ENCODE peak calls at places on chromosomes 1 and 21, in five cellular contexts. One of them, this sample, is unnamed. For H3K9me3, the result is how much of the 10 kb centered on the place peaks cover.

GRCh38 chr1:40923511-40924020 is 55.9 kb upstream of the CTPS1 start:
- DNase-seq in stomach: no peak
- DNase-seq in H9: no peak
- DNase-seq in esophagus squamous epithelium: no peak
- DNase-seq in ascending aorta: no peak
- DNase-seq in this sample: no peak

GRCh38 chr1:50742523-50742922 is 217.5 kb downstream of the FAF1 start:
- DNase-seq in ascending aorta: no peak
- DNase-seq in H9: no peak
- DNase-seq in stomach: no peak
- DNase-seq in esophagus squamous epithelium: no peak
- DNase-seq in this sample: no peak

GRCh38 chr1:28161770-28162550 is 14.5 kb downstream of the PTAFR start:
- DNase-seq in stomach: no peak
- DNase-seq in H9: no peak
- DNase-seq in ascending aorta: no peak
- DNase-seq in esophagus squamous epithelium: no peak
- DNase-seq in this sample: no peak

GRCh38 chr1:159239551-159240220 is 35.0 kb downstream of the ACKR1 start:
- DNase-seq in H9: no peak
- DNase-seq in esophagus squamous epithelium: no peak
- DNase-seq in stomach: no peak
- DNase-seq in ascending aorta: no peak
- DNase-seq in this sample: no peak

GRCh38 chr21:32114434-32115063 is 164.3 kb downstream of the MIS18A start:
- DNase-seq in esophagus squamous epithelium: no peak
- DNase-seq in stomach: no peak
- DNase-seq in ascending aorta: no peak
- DNase-seq in H9: no peak
- DNase-seq in this sample: no peak

GRCh38 chr1:9437931-9438330 is 101.3 kb upstream of the SLC25A33 start:
- DNase-seq in H9: no peak
- DNase-seq in stomach: no peak
- DNase-seq in esophagus squamous epithelium: no peak
- DNase-seq in ascending aorta: no peak
- DNase-seq in this sample: peak

GRCh38 chr1:107829083-107829771 is 135.8 kb downstream of the VAV3 start:
- DNase-seq in stomach: no peak
- DNase-seq in ascending aorta: no peak
- DNase-seq in esophagus squamous epithelium: no peak
- DNase-seq in H9: no peak
- DNase-seq in this sample: no peak

GRCh38 chr1:34926894-34927293 is 2.6 kb downstream of the DLGAP3 start:
- DNase-seq in ascending aorta: no peak
- DNase-seq in esophagus squamous epithelium: no peak
- DNase-seq in H9: peak
- DNase-seq in stomach: no peak
- DNase-seq in this sample: no peak

GRCh38 chr1:212288614-212289013 is 3.4 kb downstream of the PPP2R5A start:
- DNase-seq in stomach: no peak
- DNase-seq in ascending aorta: no peak
- DNase-seq in H9: no peak
- DNase-seq in esophagus squamous epithelium: no peak
- DNase-seq in this sample: no peak

GRCh38 chr1:186082235-186082937 is 292.7 kb downstream of the TPR start:
- DNase-seq in H9: no peak
- DNase-seq in esophagus squamous epithelium: no peak
- DNase-seq in ascending aorta: peak
- DNase-seq in stomach: peak
- DNase-seq in this sample: peak

GRCh38 chr1:21490774-21491482 is 18.3 kb upstream of the ALPL start:
- DNase-seq in stomach: no peak
- DNase-seq in ascending aorta: no peak
- DNase-seq in H9: peak
- DNase-seq in esophagus squamous epithelium: no peak
- DNase-seq in this sample: peak

GRCh38 chr1:41917835-41918449 is 780 bp downstream of the HIVEP3 start:
- DNase-seq in ascending aorta: no peak
- DNase-seq in stomach: peak
- DNase-seq in esophagus squamous epithelium: no peak
- DNase-seq in H9: peak
- DNase-seq in this sample: peak

GRCh38 chr1:201400257-201401230 is 1.4 kb upstream of the LAD1 start:
- DNase-seq in esophagus squamous epithelium: no peak
- DNase-seq in H9: no peak
- DNase-seq in ascending aorta: no peak
- DNase-seq in stomach: no peak
- DNase-seq in this sample: no peak

GRCh38 chr1:17309701-17310640 is 2.0 kb downstream of the PADI4 start:
- DNase-seq in H9: no peak
- DNase-seq in ascending aorta: no peak
- DNase-seq in esophagus squamous epithelium: no peak
- DNase-seq in stomach: no peak
- DNase-seq in this sample: no peak

GRCh38 chr1:110605901-110606783 is at the start of gene KCNA2:
- DNase-seq in stomach: peak
- DNase-seq in H9: peak
- DNase-seq in esophagus squamous epithelium: no peak
- DNase-seq in ascending aorta: no peak
- DNase-seq in this sample: no peak

GRCh38 chr1:150575518-150576366 is 3.7 kb downstream of the MCL1 start:
- DNase-seq in ascending aorta: no peak
- DNase-seq in esophagus squamous epithelium: no peak
- DNase-seq in H9: no peak
- DNase-seq in stomach: no peak
- DNase-seq in this sample: no peak

GRCh38 chr1:100035214-100035613 is 65.4 kb downstream of the SLC35A3 start:
- DNase-seq in stomach: no peak
- DNase-seq in H9: no peak
- DNase-seq in esophagus squamous epithelium: no peak
- DNase-seq in ascending aorta: no peak
- DNase-seq in this sample: no peak

GRCh38 chr1:192580351-192580962 is 4.9 kb downstream of the RGS1 start:
- DNase-seq in H9: no peak
- DNase-seq in stomach: no peak
- DNase-seq in esophagus squamous epithelium: no peak
- DNase-seq in ascending aorta: no peak
- DNase-seq in this sample: no peak

GRCh38 chr1:172398193-172398592 is 22.3 kb upstream of the C1orf105 start:
- DNase-seq in esophagus squamous epithelium: no peak
- DNase-seq in ascending aorta: no peak
- DNase-seq in stomach: no peak
- DNase-seq in H9: no peak
- DNase-seq in this sample: no peak

GRCh38 chr1:186231861-186232436 is 143.1 kb downstream of the TPR start:
- DNase-seq in H9: no peak
- DNase-seq in ascending aorta: no peak
- DNase-seq in esophagus squamous epithelium: no peak
- DNase-seq in stomach: no peak
- DNase-seq in this sample: no peak

GRCh38 chr1:235739124-235739523 is 89.5 kb upstream of the GNG4 start:
- DNase-seq in stomach: peak
- DNase-seq in esophagus squamous epithelium: no peak
- DNase-seq in ascending aorta: no peak
- DNase-seq in H9: no peak
- DNase-seq in this sample: peak

GRCh38 chr1:7808253-7808844 is 24.3 kb downstream of the PER3 start:
- DNase-seq in esophagus squamous epithelium: no peak
- DNase-seq in ascending aorta: no peak
- DNase-seq in stomach: no peak
- DNase-seq in H9: no peak
- DNase-seq in this sample: no peak

GRCh38 chr1:115242543-115242942 is 95.5 kb downstream of the NGF start:
- DNase-seq in stomach: no peak
- DNase-seq in ascending aorta: no peak
- DNase-seq in H9: no peak
- DNase-seq in esophagus squamous epithelium: no peak
- DNase-seq in this sample: no peak

DNA sequence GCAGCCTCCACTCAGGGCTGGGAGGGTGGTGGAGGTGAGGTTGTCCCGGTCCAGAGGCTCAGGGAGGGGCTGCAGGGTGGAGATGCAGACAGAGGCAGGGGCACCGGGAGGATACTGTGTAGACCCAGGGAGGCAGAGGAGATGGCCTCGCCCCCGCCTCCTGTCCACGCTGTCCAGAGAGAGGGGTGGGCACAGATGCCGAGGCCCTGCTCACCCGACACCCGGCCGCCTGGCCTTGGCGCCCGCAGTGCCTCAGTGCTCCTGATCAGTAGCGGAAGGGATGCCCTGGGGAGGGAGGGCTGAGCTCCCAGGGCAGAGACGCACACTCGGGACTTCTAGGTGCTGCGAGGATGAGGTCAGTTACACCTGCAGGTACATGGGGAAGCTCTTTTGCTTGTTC is 102.7 kb upstream of the TTC34 start:
- DNase-seq in stomach: no peak
- DNase-seq in esophagus squamous epithelium: no peak
- DNase-seq in ascending aorta: no peak
- DNase-seq in H9: no peak
- DNase-seq in this sample: no peak
- H3K9me3 ChIP-seq in stomach: under half
- H3K9me3 ChIP-seq in esophagus squamous epithelium: under half
- H3K9me3 ChIP-seq in ascending aorta: under half
- H3K9me3 ChIP-seq in H9: half or more
- H3K9me3 ChIP-seq in this sample: under half

GRCh38 chr1:52263153-52263910 is 102.7 kb downstream of the CC2D1B start:
- DNase-seq in esophagus squamous epithelium: no peak
- DNase-seq in stomach: no peak
- DNase-seq in ascending aorta: no peak
- DNase-seq in H9: no peak
- DNase-seq in this sample: no peak

GRCh38 chr1:52268372-52268771 is 97.6 kb downstream of the CC2D1B start:
- DNase-seq in ascending aorta: no peak
- DNase-seq in H9: peak
- DNase-seq in stomach: no peak
- DNase-seq in esophagus squamous epithelium: no peak
- DNase-seq in this sample: no peak

GRCh38 chr1:52266507-52266906 is 99.5 kb downstream of the CC2D1B start:
- DNase-seq in stomach: no peak
- DNase-seq in esophagus squamous epithelium: no peak
- DNase-seq in H9: no peak
- DNase-seq in ascending aorta: no peak
- DNase-seq in this sample: no peak

GRCh38 chr1:52259886-52260285 is 106.1 kb downstream of the CC2D1B start:
- DNase-seq in esophagus squamous epithelium: no peak
- DNase-seq in ascending aorta: no peak
- DNase-seq in stomach: no peak
- DNase-seq in H9: no peak
- DNase-seq in this sample: no peak

DNA sequence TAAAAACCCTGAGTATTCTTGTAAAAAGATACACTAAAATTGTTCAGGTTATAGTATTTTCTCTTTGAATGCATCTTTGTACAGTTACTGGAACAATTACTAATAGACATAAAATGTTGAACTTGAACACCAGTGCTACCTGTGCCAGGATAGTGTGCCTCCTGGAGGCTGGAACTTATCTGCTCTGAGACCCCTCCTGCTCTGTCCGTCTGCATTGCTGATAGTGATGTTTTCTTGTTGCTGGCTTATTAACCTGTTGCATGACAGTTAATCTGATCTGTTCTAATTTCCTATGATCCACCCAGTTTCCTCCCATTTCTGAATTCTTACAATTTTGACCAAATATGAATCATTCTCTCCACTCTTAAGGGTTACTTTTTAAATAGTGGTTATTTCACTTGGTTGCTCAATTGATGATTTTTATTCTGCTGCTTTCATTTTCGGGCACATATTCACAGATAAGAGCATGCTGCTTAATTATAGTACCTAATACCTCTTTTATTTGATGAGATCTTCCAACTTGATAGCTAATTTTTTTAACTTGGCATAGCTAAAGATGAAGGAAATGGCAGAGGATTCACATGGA is 101.4 kb downstream of the CC2D1B start:
- DNase-seq in esophagus squamous epithelium: no peak
- DNase-seq in stomach: no peak
- DNase-seq in ascending aorta: no peak
- DNase-seq in H9: no peak
- DNase-seq in this sample: no peak
- TF ChIP-seq CTCF in esophagus squamous epithelium: no peak
- TF ChIP-seq CTCF in stomach: no peak
- TF ChIP-seq CTCF in ascending aorta: no peak
- TF ChIP-seq CTCF in H9: no peak
- TF ChIP-seq CTCF in this sample: no peak

DNA sequence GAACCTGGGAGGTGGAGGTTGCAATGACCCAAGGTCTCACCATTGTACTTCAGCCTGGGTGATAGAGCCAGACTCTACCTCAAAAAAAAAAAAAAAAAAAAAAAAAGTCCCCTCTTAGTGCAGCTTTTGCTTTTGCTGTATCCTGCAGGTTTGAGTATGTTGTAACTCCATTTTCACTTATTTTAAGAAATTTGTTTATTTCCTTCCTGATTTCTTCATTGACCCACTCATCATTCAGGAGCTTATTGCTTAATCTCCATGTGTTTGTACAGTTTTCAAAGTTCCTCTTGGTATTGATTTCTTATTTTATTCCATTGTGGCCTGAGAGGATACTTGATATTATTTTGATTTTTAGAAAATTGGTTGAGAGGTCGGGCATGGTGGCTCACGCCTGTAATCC is 50.9 kb upstream of the AK4 start:
- DNase-seq in ascending aorta: no peak
- DNase-seq in esophagus squamous epithelium: no peak
- DNase-seq in H9: no peak
- DNase-seq in stomach: no peak
- DNase-seq in this sample: no peak
- H3K9me3 ChIP-seq in ascending aorta: under half
- H3K9me3 ChIP-seq in esophagus squamous epithelium: under half
- H3K9me3 ChIP-seq in H9: under half
- H3K9me3 ChIP-seq in stomach: under half
- H3K9me3 ChIP-seq in this sample: under half

GRCh38 chr1:151693057-151693651 is 23.4 kb downstream of the CELF3 start:
- DNase-seq in stomach: no peak
- DNase-seq in ascending aorta: no peak
- DNase-seq in H9: no peak
- DNase-seq in esophagus squamous epithelium: no peak
- DNase-seq in this sample: no peak
- TF ChIP-seq CTCF in stomach: no peak
- TF ChIP-seq CTCF in ascending aorta: no peak
- TF ChIP-seq CTCF in H9: peak
- TF ChIP-seq CTCF in esophagus squamous epithelium: no peak
- TF ChIP-seq CTCF in this sample: peak